ENCODE peak calls at places on chromosomes 13 and 19, in four cellular contexts. V, Z, M and D are unnamed samples.

GRCh38 chr13:36101157-36101556 is 30.0 kb downstream of the DCLK1 start:
- DNase-seq in Z (no peak), V (no peak), M (no peak), D (no peak)

GRCh38 chr19:29105629-29106352 is 107.2 kb downstream of the UQCRFS1 start:
- DNase-seq in M (no peak), Z (no peak), V (no peak), D (no peak)

GRCh38 chr19:49094505-49095482 is 9.5 kb downstream of the SNRNP70 start:
- DNase-seq in Z (no peak), V (no peak), M (no peak), D (no peak)

GRCh38 chr19:55651236-55651635 is 3.2 kb downstream of the CCDC106 start:
- DNase-seq in V (no peak), Z (no peak), M (no peak), D (no peak)

GRCh38 chr19:56538761-56539263 is at the start of gene ZFP28:
- DNase-seq in M (no peak), V (peak), Z (no peak), D (no peak)

GRCh38 chr19:5125797-5126497 is 157.0 kb downstream of the KDM4B start:
- DNase-seq in M (no peak), V (no peak), Z (no peak), D (no peak)

GRCh38 chr19:10230904-10231623 is at the start of gene S1PR2:
- DNase-seq in Z (peak), V (peak), M (no peak), D (no peak)

GRCh38 chr19:15869109-15869555 is 28.7 kb downstream of the CYP4F2 start:
- DNase-seq in Z (peak), M (no peak), V (peak), D (no peak)

GRCh38 chr13:54387607-54388006 is 1359.0 kb downstream of the OLFM4 start:
- DNase-seq in Z (no peak), V (no peak), M (no peak), D (no peak)

GRCh38 chr13:97945342-97945741 is 8.1 kb upstream of the IPO5 start:
- DNase-seq in M (no peak), Z (no peak), V (no peak), D (no peak)

GRCh38 chr19:54164369-54165068 is 5.0 kb upstream of the LENG1 start:
- DNase-seq in M (peak), Z (no peak), V (peak), D (no peak)

GRCh38 chr13:52845766-52846566 is 2.5 kb downstream of the PCDH8 start:
- DNase-seq in V (no peak), M (no peak), Z (no peak), D (no peak)

GRCh38 chr19:55579766-55580621 is 654 bp downstream of the ZNF579 start:
- DNase-seq in V (peak), Z (peak), M (no peak), D (no peak)

GRCh38 chr19:46766569-46767317 is 20.5 kb upstream of the STRN4 start:
- DNase-seq in Z (peak), V (peak), M (no peak), D (no peak)

GRCh38 chr13:113152894-113153809 is 5.3 kb upstream of the PROZ start:
- DNase-seq in Z (peak), M (no peak), V (peak), D (no peak)

GRCh38 chr19:45322311-45322710 is 364 bp downstream of the CKM start:
- DNase-seq in V (no peak), Z (peak), M (no peak), D (no peak)

GRCh38 chr19:3108775-3109174 is 14.6 kb downstream of the GNA11 start:
- DNase-seq in Z (peak), M (peak), V (peak), D (no peak)

GRCh38 chr19:4531562-4532165 is 3.4 kb downstream of the PLIN5 start:
- DNase-seq in V (no peak), M (no peak), Z (no peak), D (no peak)

GRCh38 chr13:19596960-19597361 is 35.6 kb upstream of the TPTE2 start:
- DNase-seq in Z (peak), M (no peak), V (no peak), D (no peak)

GRCh38 chr13:27704681-27705080 is 83.0 kb downstream of the POLR1D start:
- DNase-seq in V (no peak), Z (no peak), M (no peak), D (peak)

GRCh38 chr19:11496391-11497163 is 9.1 kb downstream of the ZNF653 start:
- DNase-seq in Z (peak), V (peak), M (peak), D (no peak)

GRCh38 chr19:50248826-50249225 is 45.4 kb downstream of the MYH14 start:
- DNase-seq in Z (no peak), V (no peak), M (no peak), D (no peak)

GRCh38 chr13:39976481-39976880 is 321.0 kb downstream of the COG6 start:
- DNase-seq in Z (no peak), M (no peak), V (no peak), D (no peak)

GRCh38 chr13:26529441-26529840 is 28.0 kb upstream of the WASF3 start:
- DNase-seq in V (peak), Z (peak), M (peak), D (no peak)

GRCh38 chr19:48713041-48713863 is 6.3 kb downstream of the MAMSTR start:
- DNase-seq in M (no peak), Z (no peak), V (peak), D (no peak)

GRCh38 chr19:4241824-4242430 is 5.0 kb upstream of the YJU2 start:
- DNase-seq in M (no peak), V (no peak), Z (no peak), D (no peak)

GRCh38 chr19:34974631-34975030 is 10.6 kb upstream of the ZNF792 start:
- DNase-seq in Z (no peak), M (no peak), V (no peak), D (no peak)
- TF ChIP-seq CBX5 in Z (no peak), M (no peak), V (no peak), D (no peak)

GRCh38 chr19:7515471-7516226 is at the start of gene ZNF358:
- DNase-seq in V (peak), Z (peak), M (no peak), D (no peak)
- TF ChIP-seq CBX5 in V (no peak), Z (no peak), M (no peak), D (no peak)

DNA sequence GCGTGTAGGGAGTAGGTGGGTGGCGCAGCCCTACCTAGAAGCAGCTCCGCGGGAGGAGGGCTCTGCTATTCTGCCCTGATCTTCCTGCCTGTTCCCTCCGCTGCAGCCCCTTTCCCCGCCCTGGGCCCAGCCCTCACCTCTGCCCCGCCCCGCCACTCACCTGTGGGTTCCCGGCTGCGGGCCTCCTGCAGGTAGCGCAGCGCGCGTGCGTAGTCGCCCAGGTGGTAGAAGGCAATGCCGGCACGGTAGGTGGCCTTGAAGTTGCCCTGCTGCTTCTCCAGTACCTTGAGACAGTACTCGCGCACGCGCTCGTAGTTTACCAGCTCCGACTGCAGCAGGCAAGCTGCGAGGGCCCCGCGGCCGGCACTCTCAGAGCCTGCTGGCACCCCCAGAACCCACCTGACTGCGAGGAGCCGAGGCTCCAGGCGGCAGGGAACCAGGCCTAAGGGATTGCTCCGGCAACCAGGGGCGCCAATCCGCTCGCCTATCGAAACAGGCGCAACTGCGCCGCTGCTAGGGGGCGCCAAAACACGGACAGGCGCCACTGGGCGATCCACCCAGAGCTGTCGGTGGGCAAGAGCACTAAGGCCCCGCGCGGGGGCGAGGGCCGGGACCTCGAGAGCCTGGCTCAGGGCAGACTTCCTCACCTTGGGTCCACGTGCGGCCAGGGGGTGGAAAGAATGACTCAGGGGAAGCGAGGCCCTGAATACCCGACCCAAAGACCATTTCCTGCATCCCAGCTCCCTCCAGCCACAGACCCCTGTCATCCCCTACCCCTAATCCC is 965 bp downstream of the TTC9B start:
- DNase-seq in Z (no peak), M (peak), V (peak), D (no peak)
- TF ChIP-seq CBX5 in Z (no peak), M (no peak), V (no peak), D (no peak)

GRCh38 chr13:110124201-110124600 is 182.8 kb downstream of the COL4A1 start:
- DNase-seq in V (no peak), M (no peak), Z (no peak), D (no peak)
- TF ChIP-seq CBX5 in V (no peak), M (no peak), Z (no peak), D (no peak)